ENCODE peak calls at places on chromosomes 7 and 10, in ten cellular contexts. N, V, J, T, C, X, D, W, P and R are unnamed samples.

GRCh38 chr10:101467286-101467770 is 113.4 kb downstream of the BTRC start:
- DNase-seq in C (no peak), J (no peak), D (no peak), W (peak), X (peak), P (peak), V (peak), T (no peak), N (no peak), R (peak)

GRCh38 chr7:7761340-7761973 is 43.0 kb upstream of the RPA3 start:
- DNase-seq in D (no peak), N (no peak), P (peak), W (peak), J (no peak), T (no peak), X (peak), V (peak), C (no peak), R (peak)

GRCh38 chr10:97067716-97068391 is 117.9 kb downstream of the SLIT1 start:
- DNase-seq in D (no peak), N (no peak), X (peak), W (no peak), T (no peak), C (no peak), V (peak), P (no peak), J (no peak), R (no peak)

GRCh38 chr10:73956476-73957338 is 41.2 kb upstream of the VCL start:
- DNase-seq in T (peak), J (peak), P (peak), N (no peak), D (no peak), X (no peak), C (no peak), V (peak), W (no peak), R (peak)

GRCh38 chr10:82440775-82441174 is 565.8 kb downstream of the NRG3 start:
- DNase-seq in X (no peak), W (no peak), D (no peak), T (no peak), V (no peak), P (no peak), C (no peak), J (no peak), N (no peak), R (no peak)

GRCh38 chr7:23419160-23419559 is 51.1 kb downstream of the IGF2BP3 start:
- DNase-seq in W (no peak), P (no peak), C (no peak), D (no peak), X (no peak), T (no peak), N (no peak), V (no peak), J (no peak), R (no peak)

GRCh38 chr10:92839191-92840085 is 8.9 kb upstream of the EXOC6 start:
- DNase-seq in X (peak), W (no peak), D (no peak), T (peak), V (peak), J (peak), N (no peak), C (peak), P (peak), R (peak)

GRCh38 chr7:23061327-23061726 is 44.3 kb upstream of the KLHL7 start:
- DNase-seq in D (no peak), V (no peak), T (no peak), N (no peak), X (no peak), W (no peak), J (no peak), P (no peak), C (no peak), R (no peak)

GRCh38 chr10:103804866-103805265 is 50.5 kb downstream of the SH3PXD2A start:
- DNase-seq in X (no peak), C (no peak), D (no peak), P (no peak), T (no peak), V (no peak), N (no peak), J (no peak), W (no peak), R (no peak)

GRCh38 chr7:120989571-120990220 is 1.2 kb downstream of the CPED1 start:
- DNase-seq in T (peak), D (peak), V (no peak), C (no peak), N (no peak), P (peak), W (no peak), X (no peak), J (no peak), R (no peak)

GRCh38 chr7:141676618-141677017 is 25.3 kb downstream of the DENND11 start:
- DNase-seq in W (no peak), N (no peak), D (no peak), T (no peak), C (no peak), P (no peak), J (no peak), X (no peak), V (no peak), R (no peak)

GRCh38 chr10:119863951-119864565 is 8.6 kb downstream of the MCMBP start:
- DNase-seq in P (no peak), J (no peak), D (no peak), W (no peak), X (no peak), T (no peak), N (no peak), V (peak), C (no peak), R (no peak)

GRCh38 chr10:119270893-119271361 is 63.6 kb downstream of the GRK5 start:
- DNase-seq in N (no peak), P (peak), D (no peak), T (peak), X (peak), V (peak), C (peak), W (peak), J (peak), R (peak)

GRCh38 chr7:151663382-151664100 is 143.8 kb upstream of the RHEB start:
- DNase-seq in V (no peak), C (no peak), T (no peak), P (no peak), N (no peak), D (no peak), W (no peak), X (no peak), J (no peak), R (no peak)

GRCh38 chr10:100373298-100374136 is 26.5 kb downstream of the SCD start:
- DNase-seq in X (peak), J (peak), W (peak), C (peak), N (peak), T (peak), V (peak), D (peak), P (peak), R (peak)

GRCh38 chr10:34748767-34749166 is 66.3 kb downstream of the PARD3 start:
- DNase-seq in J (no peak), C (no peak), N (no peak), X (no peak), P (no peak), D (no peak), V (no peak), W (no peak), T (no peak), R (peak)

GRCh38 chr10:24433705-24434104 is 224.8 kb downstream of the KIAA1217 start:
- DNase-seq in P (no peak), T (no peak), J (no peak), D (no peak), N (no peak), X (no peak), W (no peak), V (no peak), C (no peak), R (no peak)

GRCh38 chr10:43610636-43611035 is 4.4 kb downstream of the ZNF485 start:
- DNase-seq in N (no peak), T (no peak), V (no peak), W (no peak), D (no peak), P (peak), C (no peak), J (no peak), X (no peak), R (no peak)

DNA sequence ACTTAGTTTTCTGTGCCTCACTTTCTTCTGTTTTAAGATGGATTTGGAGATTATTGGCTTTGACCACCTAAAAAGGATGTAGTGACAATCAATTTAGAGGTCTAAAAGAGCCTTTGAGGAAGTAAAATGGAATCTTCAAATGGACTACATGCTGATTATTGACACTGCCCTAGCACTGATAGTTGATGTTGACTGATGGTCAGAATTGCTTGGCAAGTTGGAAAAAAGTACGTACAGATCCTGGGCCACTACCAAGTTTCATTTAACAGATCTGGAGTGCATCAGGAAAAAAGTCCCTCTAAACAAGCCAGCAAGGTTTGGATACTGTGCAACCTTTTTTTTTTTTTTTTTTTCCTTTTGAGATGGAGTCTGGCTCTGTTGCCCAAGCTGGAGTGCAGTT is 81.1 kb downstream of the TCF7L2 start:
- DNase-seq in X (no peak), T (no peak), C (no peak), J (no peak), P (no peak), D (no peak), V (no peak), N (no peak), W (no peak), R (no peak)
- TF ChIP-seq POLR2A in X (no peak), T (no peak), C (no peak), J (no peak), P (no peak), D (no peak), V (no peak), N (no peak), W (no peak), R (no peak)

GRCh38 chr10:51291961-51292360 is 217.7 kb downstream of the PRKG1 start:
- DNase-seq in X (no peak), W (no peak), T (no peak), J (no peak), N (no peak), D (no peak), P (no peak), C (no peak), V (no peak), R (no peak)
- TF ChIP-seq POLR2A in X (no peak), W (no peak), T (no peak), J (no peak), N (no peak), D (no peak), P (no peak), C (no peak), V (no peak), R (no peak)

GRCh38 chr10:50312464-50313437 is 61.4 kb upstream of the ASAH2 start:
- DNase-seq in W (no peak), D (no peak), N (no peak), C (no peak), V (no peak), J (no peak), T (no peak), P (peak), X (no peak), R (no peak)
- TF ChIP-seq POLR2A in W (no peak), D (no peak), N (no peak), C (no peak), V (no peak), J (no peak), T (no peak), P (no peak), X (no peak), R (no peak)

DNA sequence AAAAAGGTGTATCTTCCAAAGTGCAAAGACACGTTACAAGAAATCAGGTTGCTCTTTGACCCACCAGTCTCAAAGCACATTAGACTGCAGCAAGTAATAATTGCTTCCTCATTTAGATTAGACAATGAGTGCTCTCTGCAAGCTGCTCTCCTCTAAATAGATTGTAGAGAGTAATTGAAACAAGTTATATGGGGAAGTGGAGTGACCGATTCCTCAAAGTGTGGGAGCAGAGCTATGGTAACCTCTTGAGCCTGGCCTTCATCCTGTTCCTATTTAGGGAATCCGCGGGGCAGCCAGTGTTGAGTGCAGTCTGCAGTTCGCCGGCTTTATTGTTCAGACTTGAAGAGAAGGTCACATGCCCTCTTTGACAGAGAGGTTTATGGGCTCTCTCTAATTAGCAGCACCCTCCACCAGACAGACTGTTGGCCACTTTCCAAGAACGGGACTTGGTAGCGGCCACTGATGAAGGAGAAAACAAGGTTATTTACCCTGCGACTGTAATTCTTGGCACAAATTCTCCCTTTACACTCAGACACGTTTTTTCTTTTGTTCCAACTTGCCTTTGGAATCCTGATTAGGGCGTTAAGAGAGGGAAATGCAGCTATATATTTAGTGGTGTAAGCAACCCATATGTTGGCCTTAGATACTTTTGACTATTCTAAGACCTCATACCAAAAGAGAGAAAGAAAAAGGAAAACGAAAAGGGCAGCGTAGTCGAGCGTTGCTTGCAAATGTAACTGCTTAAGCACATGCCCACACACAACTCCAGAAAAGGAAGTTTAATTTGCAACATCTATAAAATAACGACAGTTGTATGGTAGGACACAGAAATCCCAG is 107.5 kb downstream of the REEP3 start:
- DNase-seq in J (peak), C (peak), V (peak), P (no peak), X (no peak), W (peak), N (peak), T (peak), D (peak), R (peak)
- TF ChIP-seq POLR2A in J (peak), C (no peak), V (peak), P (no peak), X (no peak), W (no peak), N (no peak), T (no peak), D (no peak), R (peak)

DNA sequence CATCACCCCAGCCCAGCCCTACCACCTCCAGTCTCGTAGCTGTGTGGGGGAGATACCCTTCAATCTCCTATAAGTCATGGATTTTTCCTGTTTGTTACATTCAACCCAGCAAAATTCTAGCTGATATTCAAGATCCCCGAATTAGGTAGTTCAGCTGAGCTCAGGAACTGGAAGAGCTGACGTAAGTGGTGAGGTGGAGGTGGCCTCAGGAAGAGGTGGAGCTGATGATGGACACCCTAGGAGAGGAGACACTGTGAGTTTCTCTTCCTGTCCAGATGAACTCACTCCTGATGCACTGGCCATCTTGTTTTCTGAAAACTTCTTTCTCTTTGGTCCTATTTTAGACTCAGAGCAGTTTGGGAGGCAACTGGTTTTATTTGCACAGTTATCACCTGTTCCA is 90.5 kb upstream of the PITRM1 start:
- DNase-seq in J (no peak), W (no peak), N (no peak), C (no peak), X (no peak), D (no peak), P (no peak), V (no peak), T (no peak), R (no peak)
- TF ChIP-seq POLR2A in J (no peak), W (no peak), N (no peak), C (no peak), X (no peak), D (no peak), P (no peak), V (no peak), T (no peak), R (no peak)

GRCh38 chr7:30027915-30028748 is at the start of gene PLEKHA8:
- DNase-seq in V (peak), X (peak), D (peak), J (peak), T (peak), C (peak), N (peak), W (peak), P (peak), R (peak)
- TF ChIP-seq POLR2A in V (peak), X (peak), D (no peak), J (peak), T (no peak), C (no peak), N (peak), W (peak), P (no peak), R (peak)

GRCh38 chr7:137628211-137628610 is 218.6 kb downstream of the DGKI start:
- DNase-seq in J (no peak), V (no peak), X (no peak), W (no peak), D (no peak), P (peak), C (no peak), N (no peak), T (no peak), R (no peak)

GRCh38 chr7:137626469-137627067 is 220.2 kb downstream of the DGKI start:
- DNase-seq in W (peak), C (peak), V (peak), T (peak), X (peak), D (no peak), J (no peak), P (peak), N (no peak), R (peak)

GRCh38 chr7:137625197-137625596 is 221.6 kb downstream of the DGKI start:
- DNase-seq in D (no peak), N (no peak), X (peak), W (peak), C (no peak), P (peak), V (no peak), J (no peak), T (no peak), R (peak)
- TF ChIP-seq POLR2A in D (no peak), N (no peak), X (no peak), W (no peak), C (no peak), P (no peak), V (no peak), J (no peak), T (no peak), R (no peak)